ENCODE peak calls at places on chromosome 17, in nine cellular contexts. G is mesendoderm, H is OCI-LY7, P is tibial nerve, Z is SK-N-SH, X is body of pancreas, F is cardiac muscle cell, N is endothelial cell of umbilical vein, C is esophagus squamous epithelium. L is an unnamed sample. For H3K4me1 and H3K36me3, the result is how much of the 10 kb centered on the place peaks cover.

GRCh38 chr17:18166894-18167293 is 16.7 kb upstream of the ALKBH5 start:
- DNase-seq in G (no peak), H (peak), P (no peak), Z (no peak), X (no peak), F (no peak), N (no peak), C (no peak), L (no peak)

GRCh38 chr17:50188521-50189395 is 12.7 kb downstream of the COL1A1 start:
- DNase-seq in G (no peak), H (no peak), P (no peak), Z (no peak), X (no peak), F (no peak), N (no peak), C (no peak), L (no peak)

GRCh38 chr17:40419559-40420331 is 2.0 kb upstream of the TOP2A start:
- DNase-seq in G (no peak), H (no peak), P (no peak), Z (peak), X (no peak), F (no peak), N (peak), C (no peak), L (no peak)

GRCh38 chr17:17593222-17593620 is 1.7 kb upstream of the PEMT start:
- DNase-seq in G (no peak), H (no peak), P (no peak), Z (no peak), X (no peak), F (no peak), N (no peak), C (no peak), L (no peak)

GRCh38 chr17:50079334-50080095 is 15.6 kb upstream of the PDK2 start:
- DNase-seq in G (peak), H (peak), P (no peak), Z (no peak), X (no peak), F (no peak), N (peak), C (no peak), L (peak)

GRCh38 chr17:73697872-73698271 is 53.6 kb upstream of the SDK2 start:
- DNase-seq in G (peak), H (no peak), P (no peak), Z (no peak), X (peak), F (no peak), N (no peak), C (no peak), L (peak)

GRCh38 chr17:67422887-67423286 is 45.8 kb downstream of the PITPNC1 start:
- DNase-seq in G (no peak), H (no peak), P (no peak), Z (no peak), X (no peak), F (no peak), N (no peak), C (no peak), L (no peak)

GRCh38 chr17:17849863-17850373 is 13.1 kb upstream of the SREBF1 start:
- DNase-seq in G (peak), H (peak), P (peak), Z (peak), X (peak), F (peak), N (peak), C (no peak), L (no peak)

GRCh38 chr17:74126179-74126900 is 77.1 kb upstream of the RPL38 start:
- DNase-seq in G (no peak), H (no peak), P (no peak), Z (no peak), X (no peak), F (no peak), N (no peak), C (no peak), L (no peak)

GRCh38 chr17:13576661-13577526 is 24.8 kb downstream of the HS3ST3A1 start:
- DNase-seq in G (peak), H (peak), P (no peak), Z (no peak), X (no peak), F (no peak), N (no peak), C (no peak), L (no peak)

GRCh38 chr17:11332706-11333105 is 91.7 kb downstream of the SHISA6 start:
- DNase-seq in G (no peak), H (no peak), P (no peak), Z (no peak), X (no peak), F (no peak), N (no peak), C (no peak), L (no peak)

GRCh38 chr17:42422958-42423712 is at the start of gene CAVIN1:
- DNase-seq in G (peak), H (no peak), P (peak), Z (peak), X (peak), F (peak), N (peak), C (peak), L (peak)

GRCh38 chr17:61382796-61383688 is 16.6 kb upstream of the TBX2 start:
- DNase-seq in G (no peak), H (no peak), P (no peak), Z (peak), X (no peak), F (no peak), N (no peak), C (no peak), L (no peak)

GRCh38 chr17:63163158-63163520 is 197.1 kb downstream of the TANC2 start:
- DNase-seq in G (no peak), H (no peak), P (no peak), Z (no peak), X (no peak), F (no peak), N (peak), C (no peak), L (no peak)

GRCh38 chr17:77851921-77852320 is 106.6 kb upstream of the TNRC6C start:
- DNase-seq in G (no peak), H (no peak), P (no peak), Z (no peak), X (no peak), F (no peak), N (no peak), C (no peak), L (no peak)

GRCh38 chr17:56812971-56813388 is 20.7 kb downstream of the C17orf67 start:
- DNase-seq in G (no peak), H (no peak), P (no peak), Z (peak), X (no peak), F (no peak), N (no peak), C (no peak), L (peak)

GRCh38 chr17:30970757-30971567 is at the start of gene RNF135:
- DNase-seq in G (peak), H (no peak), P (peak), Z (no peak), X (peak), F (peak), N (peak), C (no peak), L (peak)

GRCh38 chr17:66541461-66542182 is 239.2 kb downstream of the PRKCA start:
- DNase-seq in G (no peak), H (peak), P (no peak), Z (peak), X (no peak), F (no peak), N (no peak), C (no peak), L (no peak)

GRCh38 chr17:57989011-57989345 is 924 bp upstream of the VEZF1 start:
- DNase-seq in G (no peak), H (no peak), P (no peak), Z (peak), X (peak), F (peak), N (peak), C (no peak), L (peak)

GRCh38 chr17:64984776-64985521 is 65.7 kb upstream of the LRRC37A3 start:
- DNase-seq in G (no peak), H (peak), P (no peak), Z (no peak), X (no peak), F (no peak), N (peak), C (no peak), L (no peak)

GRCh38 chr17:19249681-19250080 is 12.5 kb downstream of the EPN2 start:
- DNase-seq in G (no peak), H (no peak), P (no peak), Z (no peak), X (no peak), F (no peak), N (peak), C (no peak), L (no peak)

GRCh38 chr17:32490101-32490482 is 3.3 kb downstream of the CDK5R1 start:
- DNase-seq in G (peak), H (no peak), P (no peak), Z (peak), X (no peak), F (no peak), N (no peak), C (no peak), L (peak)

GRCh38 chr17:81515530-81516041 is 3.0 kb upstream of the ACTG1 start:
- DNase-seq in G (no peak), H (no peak), P (no peak), Z (peak), X (no peak), F (no peak), N (no peak), C (no peak), L (no peak)

GRCh38 chr17:81517339-81518112 is 4.9 kb upstream of the ACTG1 start:
- DNase-seq in G (peak), H (peak), P (no peak), Z (no peak), X (no peak), F (peak), N (no peak), C (no peak), L (peak)

GRCh38 chr17:81517009-81517338 is 4.4 kb upstream of the ACTG1 start:
- DNase-seq in G (no peak), H (no peak), P (no peak), Z (no peak), X (no peak), F (peak), N (no peak), C (no peak), L (no peak)

GRCh38 chr17:81514735-81515529 is 2.3 kb upstream of the ACTG1 start:
- DNase-seq in G (peak), H (peak), P (peak), Z (peak), X (peak), F (peak), N (peak), C (no peak), L (peak)

DNA sequence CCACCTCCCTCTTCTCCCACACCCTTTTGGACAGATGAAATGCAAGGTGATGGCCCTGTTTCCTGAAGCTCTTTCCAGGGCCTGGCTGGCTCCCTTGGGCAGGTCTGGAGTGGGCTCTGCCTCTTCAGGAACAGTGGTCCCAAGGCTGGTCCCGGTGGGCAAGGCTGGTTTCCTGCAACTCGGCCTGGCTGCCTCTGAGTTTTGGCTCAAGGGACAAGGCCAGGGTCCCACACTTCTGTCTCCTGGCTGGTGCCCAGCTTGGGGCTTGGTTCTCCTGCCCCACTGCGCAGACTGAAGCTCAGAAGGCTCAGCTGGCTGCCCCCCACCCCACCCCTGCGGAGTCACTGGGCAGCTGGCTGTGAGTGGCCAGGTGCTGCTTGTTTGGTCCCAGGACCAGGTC is 3.8 kb upstream of the ACTG1 start:
- DNase-seq in G (no peak), H (no peak), P (no peak), Z (no peak), X (no peak), F (peak), N (no peak), C (no peak), L (no peak)
- H3K4me1 ChIP-seq in G (under half), H (half or more), P (under half), Z (under half), X (half or more), F (under half), N (under half), C (half or more), L (under half)

GRCh38 chr17:28326114-28326513 is 7.1 kb downstream of the TMEM97 start:
- DNase-seq in G (no peak), H (no peak), P (no peak), Z (no peak), X (peak), F (no peak), N (no peak), C (no peak), L (no peak)

GRCh38 chr17:28325221-28325620 is 6.2 kb downstream of the TMEM97 start:
- DNase-seq in G (no peak), H (no peak), P (no peak), Z (no peak), X (no peak), F (no peak), N (no peak), C (no peak), L (no peak)

GRCh38 chr17:28328325-28328724 is 6.9 kb downstream of the IFT20 start:
- DNase-seq in G (no peak), H (no peak), P (no peak), Z (no peak), X (no peak), F (no peak), N (no peak), C (no peak), L (no peak)

GRCh38 chr17:28327709-28328108 is 7.6 kb downstream of the IFT20 start:
- DNase-seq in G (no peak), H (no peak), P (no peak), Z (no peak), X (no peak), F (no peak), N (no peak), C (no peak), L (no peak)

GRCh38 chr17:28327031-28327607 is 8.1 kb downstream of the TMEM97 start:
- DNase-seq in G (no peak), H (no peak), P (no peak), Z (no peak), X (no peak), F (no peak), N (no peak), C (no peak), L (no peak)
- H3K36me3 ChIP-seq in G (under half), H (half or more), P (under half), Z (under half), X (under half), F (under half), N (under half), C (under half), L (under half)

DNA sequence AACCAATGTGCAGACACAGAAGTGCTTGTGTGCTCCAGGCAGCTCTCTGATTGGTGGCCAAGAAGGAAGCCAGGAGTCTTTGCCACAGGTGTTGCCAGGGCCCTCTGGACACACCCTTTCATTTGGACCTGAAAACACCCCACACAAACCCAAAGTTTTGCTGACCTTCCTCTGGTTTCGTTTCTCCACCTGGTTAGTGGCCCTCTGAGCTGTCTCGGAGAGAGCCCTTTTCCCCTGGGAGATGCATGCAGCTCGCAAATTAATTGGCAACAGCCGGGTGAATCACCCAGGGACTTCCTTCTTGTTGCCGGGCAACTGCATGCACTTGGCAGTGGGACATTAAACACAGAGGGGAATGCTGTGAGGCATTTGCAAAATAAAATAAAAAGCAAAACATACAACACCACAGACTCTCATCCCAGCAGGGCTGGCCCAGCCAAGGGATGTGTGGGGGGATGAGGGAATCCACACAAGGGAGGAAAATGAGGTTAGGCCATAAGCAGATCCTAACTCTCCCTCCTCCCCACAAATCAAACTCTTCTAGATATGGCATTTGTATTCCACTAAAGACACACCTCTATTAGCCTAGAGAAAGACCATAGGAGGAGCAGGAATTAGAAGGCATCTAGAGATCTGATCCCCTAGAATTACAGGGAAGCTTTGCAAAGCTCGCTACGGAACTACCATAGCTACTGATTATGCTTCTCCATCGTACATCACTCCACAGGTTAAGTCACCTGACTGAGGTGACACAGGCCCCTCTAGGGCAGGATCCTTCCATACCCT is 286.7 kb downstream of the SOX9 start:
- DNase-seq in G (peak), H (peak), P (no peak), Z (peak), X (peak), F (no peak), N (peak), C (no peak), L (peak)
- H3K4me1 ChIP-seq in G (under half), H (under half), P (under half), Z (under half), X (under half), F (under half), N (under half), C (under half), L (under half)

GRCh38 chr17:1351967-1352366 is 48.1 kb downstream of the YWHAE start:
- DNase-seq in G (no peak), H (no peak), P (no peak), Z (no peak), X (no peak), F (no peak), N (no peak), C (no peak), L (no peak)
- H3K36me3 ChIP-seq in G (under half), H (half or more), P (under half), Z (under half), X (under half), F (half or more), N (under half), C (under half), L (under half)

GRCh38 chr17:45920083-45920482 is 25.7 kb downstream of the MAPT start:
- DNase-seq in G (no peak), H (no peak), P (no peak), Z (no peak), X (no peak), F (no peak), N (no peak), C (no peak), L (no peak)

GRCh38 chr17:45925311-45925710 is 31.0 kb downstream of the MAPT start:
- DNase-seq in G (no peak), H (no peak), P (no peak), Z (no peak), X (no peak), F (no peak), N (no peak), C (no peak), L (no peak)

GRCh38 chr17:45923511-45924268 is 29.3 kb downstream of the MAPT start:
- DNase-seq in G (no peak), H (no peak), P (no peak), Z (no peak), X (no peak), F (no peak), N (no peak), C (no peak), L (no peak)

GRCh38 chr17:45927247-45927646 is 32.9 kb downstream of the MAPT start:
- DNase-seq in G (no peak), H (no peak), P (no peak), Z (no peak), X (no peak), F (no peak), N (no peak), C (no peak), L (no peak)

GRCh38 chr17:45924332-45924820 is 30.0 kb downstream of the MAPT start:
- DNase-seq in G (no peak), H (no peak), P (no peak), Z (no peak), X (no peak), F (no peak), N (no peak), C (no peak), L (no peak)
- H3K4me1 ChIP-seq in G (under half), H (under half), P (under half), Z (under half), X (under half), F (under half), N (under half), C (under half), L (under half)

DNA sequence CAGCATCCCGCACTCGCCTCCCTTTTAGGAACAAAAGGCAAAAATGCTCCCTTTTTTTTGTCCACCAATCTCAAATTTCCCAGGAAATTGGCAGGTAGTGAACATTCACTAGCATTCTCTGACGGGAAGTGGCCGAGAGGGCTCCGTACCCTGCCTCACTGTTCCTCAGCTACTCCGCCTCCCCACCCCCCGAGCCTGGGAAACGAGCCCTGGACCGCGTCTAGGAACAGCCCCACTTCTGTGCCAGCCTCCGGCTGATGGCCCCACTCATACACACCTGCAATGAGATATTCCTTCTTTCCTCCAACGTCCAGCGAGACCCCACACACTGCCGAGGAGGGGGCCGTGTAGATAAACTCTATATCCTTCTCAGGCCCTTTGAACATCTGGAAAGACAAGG is 30.0 kb upstream of the USP36 start:
- DNase-seq in G (no peak), H (no peak), P (no peak), Z (no peak), X (no peak), F (no peak), N (no peak), C (no peak), L (no peak)
- H3K36me3 ChIP-seq in G (under half), H (under half), P (under half), Z (under half), X (under half), F (under half), N (under half), C (under half), L (under half)

GRCh38 chr17:36213695-36214094 is 2.8 kb downstream of the CCL4L2 start:
- DNase-seq in G (no peak), H (no peak), P (no peak), Z (no peak), X (no peak), F (no peak), N (no peak), C (no peak), L (no peak)

GRCh38 chr17:36209575-36209974 is 1.3 kb upstream of the CCL4L2 start:
- DNase-seq in G (no peak), H (no peak), P (no peak), Z (no peak), X (no peak), F (no peak), N (no peak), C (no peak), L (no peak)

GRCh38 chr17:36212958-36213357 is 2.1 kb downstream of the CCL4L2 start:
- DNase-seq in G (no peak), H (no peak), P (no peak), Z (no peak), X (no peak), F (no peak), N (no peak), C (no peak), L (no peak)
- H3K4me1 ChIP-seq in G (under half), H (under half), P (under half), Z (under half), X (under half), F (under half), N (under half), C (under half), L (under half)

L was measured in BE2C.